ENCODE peak calls at places on chromosomes 2 and 18, in eight cellular contexts. P is breast epithelium, H is H1, C is prostate gland, Z is spleen, Y is HCT116, L is HL-60, O is GM12892. W is an unnamed sample.

GRCh38 chr18:10239138-10239537 is 215.3 kb upstream of the APCDD1 start:
- DNase-seq in P (no peak), H (no peak), C (peak; percentile 19), Z (no peak), Y (no peak), L (no peak), O (no peak), W (no peak)

GRCh38 chr18:22342625-22343024 is 75.1 kb downstream of the CTAGE1 start:
- DNase-seq in P (no peak), H (no peak), C (no peak), Z (no peak), Y (no peak), L (no peak), O (no peak), W (no peak)

GRCh38 chr2:189661957-189662321 is 680 bp downstream of the ASNSD1 start:
- DNase-seq in P (no peak), H (no peak), C (no peak), Z (no peak), Y (no peak), L (no peak), O (no peak), W (no peak)

GRCh38 chr2:85649201-85650190 is 18.5 kb downstream of the SFTPB start:
- DNase-seq in P (no peak), H (no peak), C (no peak), Z (no peak), Y (no peak), L (no peak), O (no peak), W (no peak)

GRCh38 chr2:30561349-30561748 is 114.3 kb downstream of the LCLAT1 start:
- DNase-seq in P (no peak), H (no peak), C (no peak), Z (no peak), Y (no peak), L (no peak), O (no peak), W (no peak)

GRCh38 chr2:209578394-209579006 is 154.7 kb downstream of the MAP2 start:
- DNase-seq in P (no peak), H (no peak), C (no peak), Z (no peak), Y (no peak), L (no peak), O (no peak), W (no peak)

GRCh38 chr2:217396586-217396985 is 536.7 kb upstream of the TNP1 start:
- DNase-seq in P (no peak), H (no peak), C (no peak), Z (no peak), Y (no peak), L (no peak), O (no peak), W (no peak)

GRCh38 chr2:70083344-70084156 is 3.7 kb upstream of the PCBP1 start:
- DNase-seq in P (no peak), H (no peak), C (no peak), Z (no peak), Y (peak; percentile 83), L (no peak), O (peak; percentile 44), W (no peak)

GRCh38 chr2:111207892-111208291 is 87.2 kb downstream of the BCL2L11 start:
- DNase-seq in P (no peak), H (no peak), C (no peak), Z (no peak), Y (no peak), L (no peak), O (no peak), W (no peak)

GRCh38 chr2:48107326-48107925 is 201.1 kb upstream of the FBXO11 start:
- DNase-seq in P (no peak), H (no peak), C (no peak), Z (no peak), Y (peak; percentile 55), L (no peak), O (no peak), W (no peak)

GRCh38 chr2:109173311-109174171 is 44.5 kb downstream of the SH3RF3 start:
- DNase-seq in P (no peak), H (no peak), C (peak; percentile 9), Z (no peak), Y (no peak), L (no peak), O (no peak), W (peak; percentile 86)

GRCh38 chr18:53909668-53910067 is 314.8 kb downstream of the MBD2 start:
- DNase-seq in P (no peak), H (peak; percentile 49), C (peak; percentile 5), Z (no peak), Y (peak; percentile 19), L (peak; percentile 3), O (no peak), W (no peak)

GRCh38 chr2:44722002-44722625 is 219.4 kb upstream of the SIX3 start:
- DNase-seq in P (no peak), H (no peak), C (no peak), Z (no peak), Y (no peak), L (no peak), O (no peak), W (no peak)

DNA sequence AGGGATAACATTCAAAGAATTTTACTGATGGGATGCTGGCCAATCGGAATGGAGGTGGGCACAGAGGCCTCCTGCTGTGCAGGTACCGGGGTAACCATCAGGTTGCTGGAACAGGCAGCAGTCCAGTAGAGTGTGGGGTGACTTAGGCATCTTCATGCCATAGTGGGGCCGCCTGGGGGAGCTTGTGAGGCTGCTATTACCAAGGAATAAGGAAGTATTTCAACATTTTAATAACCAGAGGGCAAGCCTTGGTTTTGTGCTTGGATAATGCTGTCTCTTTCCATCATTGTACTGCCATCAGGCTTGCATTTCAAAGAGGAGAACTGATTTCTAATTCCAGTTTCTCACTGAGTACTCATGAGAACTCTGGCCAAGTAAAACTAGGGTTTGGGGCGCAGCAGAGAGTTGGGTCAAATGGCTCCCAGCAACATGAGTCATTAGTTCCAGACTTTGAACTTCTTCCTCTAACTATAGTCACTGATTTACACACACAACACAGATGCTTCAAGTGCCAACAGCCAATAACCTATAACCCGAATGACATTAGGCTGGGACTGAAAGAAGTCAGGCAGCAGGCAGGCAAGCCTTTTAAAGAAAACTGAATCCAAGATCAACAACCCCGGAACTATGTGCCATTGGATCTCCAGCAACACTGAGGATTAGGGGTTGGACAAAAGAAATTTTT is 56.1 kb upstream of the FHL2 start:
- DNase-seq in P (no peak), H (no peak), C (no peak), Z (no peak), Y (peak; percentile 69), L (no peak), O (no peak), W (no peak)
- TF ChIP-seq POLR2AphosphoS5 in P (no peak), H (no peak), C (no peak), Z (no peak), Y (no peak), L (no peak), O (no peak), W (no peak)

DNA sequence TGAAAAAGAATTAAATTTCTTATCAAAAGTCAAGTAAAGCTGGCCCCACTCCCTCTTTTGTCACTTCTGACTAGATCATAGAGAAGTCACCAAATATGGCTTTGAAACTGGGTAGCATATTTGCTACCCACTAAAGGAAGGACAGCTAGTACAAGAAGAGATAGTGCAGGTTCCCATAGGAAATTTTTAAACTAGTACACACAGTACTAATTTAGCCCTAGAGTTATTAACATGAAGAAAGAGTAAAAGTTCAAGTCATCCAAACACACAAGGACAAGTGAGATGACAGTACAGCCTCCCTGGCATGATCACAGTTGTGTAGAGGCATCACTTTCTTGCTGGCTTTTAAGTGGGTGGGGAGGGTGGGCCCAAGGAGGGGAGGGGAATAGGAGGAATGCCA is 100.9 kb downstream of the IRS1 start:
- DNase-seq in P (no peak), H (no peak), C (no peak), Z (no peak), Y (no peak), L (no peak), O (no peak), W (no peak)
- TF ChIP-seq POLR2AphosphoS5 in P (no peak), H (no peak), C (no peak), Z (no peak), Y (no peak), L (no peak), O (no peak), W (no peak)

DNA sequence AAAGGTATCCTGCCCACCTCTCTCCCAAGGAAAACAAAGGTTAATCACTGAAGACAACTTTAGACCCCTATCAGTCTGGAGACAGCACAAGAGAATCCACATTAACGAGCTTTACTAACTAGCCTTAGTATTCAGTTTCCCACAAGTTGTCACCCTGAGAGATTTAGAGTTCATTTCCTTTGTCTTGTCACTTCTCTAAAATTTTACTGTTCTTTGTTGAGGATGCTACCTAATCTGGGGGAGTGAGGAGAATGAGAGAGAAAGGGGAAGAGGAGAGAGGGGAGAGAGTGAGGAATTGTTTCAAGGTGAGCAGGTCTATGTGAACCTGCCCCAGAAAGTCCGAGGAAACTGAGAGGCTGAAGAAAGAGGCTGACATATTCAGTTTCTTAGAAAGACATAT is 28.4 kb downstream of the C2orf76 start:
- DNase-seq in P (no peak), H (no peak), C (no peak), Z (no peak), Y (no peak), L (no peak), O (no peak), W (no peak)
- TF ChIP-seq POLR2AphosphoS5 in P (no peak), H (no peak), C (no peak), Z (no peak), Y (no peak), L (no peak), O (no peak), W (no peak)

GRCh38 chr2:9663008-9663879 is 32.4 kb upstream of the YWHAQ start:
- DNase-seq in P (no peak), H (no peak), C (no peak), Z (no peak), Y (no peak), L (no peak), O (no peak), W (no peak)

GRCh38 chr2:9667826-9668225 is 37.0 kb upstream of the YWHAQ start:
- DNase-seq in P (no peak), H (no peak), C (no peak), Z (no peak), Y (no peak), L (no peak), O (no peak), W (no peak)

GRCh38 chr2:9666306-9666705 is 35.5 kb upstream of the YWHAQ start:
- DNase-seq in P (no peak), H (no peak), C (no peak), Z (no peak), Y (no peak), L (no peak), O (no peak), W (no peak)

GRCh38 chr2:9664365-9664764 is 33.6 kb upstream of the YWHAQ start:
- DNase-seq in P (no peak), H (no peak), C (no peak), Z (no peak), Y (no peak), L (no peak), O (no peak), W (no peak)

GRCh38 chr2:9665903-9666302 is 35.1 kb upstream of the YWHAQ start:
- DNase-seq in P (no peak), H (no peak), C (no peak), Z (no peak), Y (no peak), L (no peak), O (no peak), W (no peak)
- TF ChIP-seq POLR2AphosphoS5 in P (no peak), H (no peak), C (no peak), Z (no peak), Y (no peak), L (no peak), O (no peak), W (no peak)

W was measured in suprapubic skin.